ENCODE peak calls at places on chromosomes 12 and 14, in eight cellular contexts. N is NCI-H2081; T is NK-92 treated with Interleukin-12 subunit alpha and Interleukin-12 subunit beta, amount 100 ng/mL, for 24 hours; G is uterus; K is MCF 10A; F is GM04503; S is fibroblast of the aortic adventitia; L is CMK. Q is an unnamed sample.
A peak's percentile ranks its signal among the peaks of the same experiment; 100 is the strongest.

GRCh38 chr14:55603401-55603953 is 23.5 kb downstream of the KTN1 start:
- DNase-seq in N (no peak), T (no peak), G (no peak), K (no peak), F (no peak), S (no peak), L (no peak), Q (no peak)

GRCh38 chr12:128288896-128289295 is 21.9 kb downstream of the TMEM132C start:
- DNase-seq in N (no peak), T (no peak), G (no peak), K (no peak), F (no peak), S (no peak), L (no peak), Q (no peak)

GRCh38 chr12:121005346-121005815 is 10.9 kb downstream of the C12orf43 start:
- DNase-seq in N (peak; percentile 47), T (no peak), G (no peak), K (peak; percentile 53), F (no peak), S (peak; percentile 15), L (no peak), Q (no peak)

GRCh38 chr14:91892918-91893527 is 25.7 kb upstream of the TC2N start:
- DNase-seq in N (no peak), T (no peak), G (no peak), K (peak; percentile 58), F (no peak), S (no peak), L (peak; percentile 11), Q (no peak)

GRCh38 chr12:5902736-5903135 is 42.3 kb downstream of the ANO2 start:
- DNase-seq in N (no peak), T (no peak), G (no peak), K (no peak), F (no peak), S (no peak), L (no peak), Q (no peak)

GRCh38 chr12:8034802-8035201 is 2.3 kb downstream of the FOXJ2 start:
- DNase-seq in N (no peak), T (no peak), G (no peak), K (no peak), F (no peak), S (no peak), L (no peak), Q (no peak)

GRCh38 chr12:62879691-62880090 is 55.3 kb downstream of the PPM1H start:
- DNase-seq in N (no peak), T (no peak), G (no peak), K (no peak), F (no peak), S (no peak), L (no peak), Q (no peak)

GRCh38 chr14:78029471-78030372 is 140.5 kb upstream of the NRXN3 start:
- DNase-seq in N (peak; percentile 89), T (no peak), G (no peak), K (no peak), F (no peak), S (peak; percentile 8), L (no peak), Q (no peak)

GRCh38 chr14:35402323-35403084 is 2.0 kb downstream of the NFKBIA start:
- DNase-seq in N (no peak), T (peak; percentile 21), G (peak; percentile 31), K (peak; percentile 53), F (no peak), S (peak; percentile 30), L (no peak), Q (no peak)

GRCh38 chr12:54765652-54766051 is 88.7 kb upstream of the MUCL1 start:
- DNase-seq in N (no peak), T (no peak), G (no peak), K (no peak), F (no peak), S (no peak), L (no peak), Q (no peak)

GRCh38 chr12:449203-449602 is 10.5 kb upstream of the B4GALNT3 start:
- DNase-seq in N (no peak), T (no peak), G (no peak), K (no peak), F (no peak), S (no peak), L (no peak), Q (no peak)

GRCh38 chr12:57604454-57605307 is at the start of gene DTX3:
- DNase-seq in N (peak; percentile 48), T (peak; percentile 6), G (peak; percentile 61), K (no peak), F (no peak), S (peak; percentile 18), L (no peak), Q (no peak)

GRCh38 chr12:9096563-9097176 is 19.0 kb downstream of the A2M start:
- DNase-seq in N (no peak), T (no peak), G (no peak), K (peak; percentile 17), F (no peak), S (no peak), L (no peak), Q (no peak)

GRCh38 chr12:124501080-124501642 is 66.3 kb downstream of the NCOR2 start:
- DNase-seq in N (no peak), T (no peak), G (no peak), K (no peak), F (no peak), S (no peak), L (no peak), Q (no peak)

GRCh38 chr14:57492859-57493258 is 798 bp downstream of the CCDC198 start:
- DNase-seq in N (no peak), T (no peak), G (no peak), K (peak; percentile 78), F (peak; percentile 50), S (peak; percentile 59), L (no peak), Q (peak; percentile 28)

GRCh38 chr14:71586131-71586893 is 345.9 kb upstream of the RGS6 start:
- DNase-seq in N (peak; percentile 55), T (no peak), G (peak; percentile 25), K (no peak), F (peak; percentile 29), S (peak; percentile 79), L (no peak), Q (no peak)

GRCh38 chr12:116759783-116760581 is 21.9 kb downstream of the RNFT2 start:
- DNase-seq in N (no peak), T (no peak), G (no peak), K (no peak), F (no peak), S (peak; percentile 51), L (peak; percentile 75), Q (no peak)

GRCh38 chr14:93976477-93977057 is at the start of gene ASB2:
- DNase-seq in N (no peak), T (no peak), G (peak; percentile 83), K (no peak), F (no peak), S (no peak), L (no peak), Q (no peak)

GRCh38 chr14:44701563-44702263 is 194.6 kb upstream of the FSCB start:
- DNase-seq in N (no peak), T (no peak), G (no peak), K (no peak), F (no peak), S (peak; percentile 33), L (no peak), Q (no peak)

GRCh38 chr12:1830981-1831930 is 10.9 kb downstream of the LRTM2 start:
- DNase-seq in N (no peak), T (no peak), G (peak; percentile 24), K (peak; percentile 45), F (no peak), S (peak; percentile 63), L (no peak), Q (no peak)

GRCh38 chr14:21097616-21098133 is 780 bp downstream of the ZNF219 start:
- DNase-seq in N (no peak), T (no peak), G (no peak), K (no peak), F (no peak), S (no peak), L (no peak), Q (no peak)

GRCh38 chr14:33120966-33121365 is 182.3 kb downstream of the NPAS3 start:
- DNase-seq in N (no peak), T (no peak), G (no peak), K (peak; percentile 21), F (no peak), S (no peak), L (no peak), Q (no peak)

GRCh38 chr14:65976771-65977170 is 509.4 kb upstream of the CCDC196 start:
- DNase-seq in N (no peak), T (no peak), G (no peak), K (no peak), F (no peak), S (peak; percentile 9), L (no peak), Q (no peak)

GRCh38 chr12:115313929-115314328 is 630.0 kb upstream of the TBX3 start:
- DNase-seq in N (no peak), T (no peak), G (no peak), K (peak; percentile 18), F (no peak), S (peak; percentile 75), L (no peak), Q (no peak)

GRCh38 chr12:51975196-51975595 is 23.7 kb downstream of the ACVR1B start:
- DNase-seq in N (no peak), T (no peak), G (no peak), K (no peak), F (no peak), S (no peak), L (no peak), Q (no peak)

GRCh38 chr12:74292351-74293194 is 245.1 kb upstream of the ATXN7L3B start:
- DNase-seq in N (no peak), T (no peak), G (no peak), K (no peak), F (no peak), S (no peak), L (no peak), Q (no peak)

GRCh38 chr12:45708901-45709300 is 20.6 kb upstream of the ARID2 start:
- DNase-seq in N (no peak), T (no peak), G (no peak), K (no peak), F (no peak), S (no peak), L (no peak), Q (no peak)

GRCh38 chr14:24897793-24898192 is 152.2 kb downstream of the STXBP6 start:
- DNase-seq in N (no peak), T (no peak), G (no peak), K (no peak), F (no peak), S (no peak), L (no peak), Q (no peak)

GRCh38 chr12:2884810-2885209 is 5.9 kb upstream of the TULP3 start:
- DNase-seq in N (no peak), T (no peak), G (no peak), K (no peak), F (no peak), S (no peak), L (no peak), Q (no peak)

GRCh38 chr12:104313568-104314241 is 10.2 kb downstream of the EID3 start:
- DNase-seq in N (no peak), T (no peak), G (no peak), K (no peak), F (no peak), S (no peak), L (no peak), Q (no peak)

GRCh38 chr14:68880581-68881105 is 87.8 kb upstream of the ZFP36L1 start:
- DNase-seq in N (no peak), T (no peak), G (no peak), K (no peak), F (no peak), S (no peak), L (no peak), Q (no peak)